ENCODE peak calls at places on chromosomes 2 and 18, in seven cellular contexts. D is lower lobe of right lung, P is Panc1, Z is K562, A is pancreas, Y is thoracic aorta, X is body of pancreas. U is an unnamed sample. For H3K36me3, the result is how much of the 10 kb centered on the place peaks cover.

GRCh38 chr2:191499874-191500565 is 177.9 kb upstream of the NABP1 start:
- ATAC-seq in D (peak), P (no peak), Z (no peak), A (peak), Y (no peak), X (peak), U (no peak)

GRCh38 chr2:28495551-28496284 is at the start of gene PLB1:
- ATAC-seq in D (no peak), P (no peak), Z (no peak), A (no peak), Y (no peak), X (no peak), U (no peak)

GRCh38 chr2:48253301-48253700 is 276.7 kb upstream of the STON1 start:
- ATAC-seq in D (no peak), P (no peak), Z (peak), A (no peak), Y (no peak), X (no peak), U (no peak)

GRCh38 chr2:214593723-214594122 is 182.9 kb downstream of the VWC2L start:
- ATAC-seq in D (no peak), P (peak), Z (no peak), A (peak), Y (peak), X (peak), U (peak)

GRCh38 chr2:68726608-68727367 is 7.8 kb upstream of the ARHGAP25 start:
- ATAC-seq in D (no peak), P (no peak), Z (no peak), A (peak), Y (no peak), X (peak), U (no peak)

GRCh38 chr2:15265889-15266288 is 295.2 kb downstream of the NBAS start:
- ATAC-seq in D (no peak), P (no peak), Z (no peak), A (no peak), Y (no peak), X (no peak), U (no peak)

GRCh38 chr18:59056706-59057492 is 82.8 kb upstream of the SEC11C start:
- ATAC-seq in D (peak), P (no peak), Z (peak), A (peak), Y (peak), X (peak), U (no peak)

GRCh38 chr18:8140841-8141501 is 468.3 kb upstream of the RAB12 start:
- ATAC-seq in D (no peak), P (no peak), Z (peak), A (peak), Y (no peak), X (peak), U (peak)

GRCh38 chr2:219175928-219176817 is 552 bp downstream of the CNPPD1 start:
- ATAC-seq in D (peak), P (peak), Z (peak), A (peak), Y (peak), X (peak), U (peak)
- H3K36me3 ChIP-seq in D (half or more), P (under half), Z (under half), A (under half), Y (under half), X (under half), U (under half)

DNA sequence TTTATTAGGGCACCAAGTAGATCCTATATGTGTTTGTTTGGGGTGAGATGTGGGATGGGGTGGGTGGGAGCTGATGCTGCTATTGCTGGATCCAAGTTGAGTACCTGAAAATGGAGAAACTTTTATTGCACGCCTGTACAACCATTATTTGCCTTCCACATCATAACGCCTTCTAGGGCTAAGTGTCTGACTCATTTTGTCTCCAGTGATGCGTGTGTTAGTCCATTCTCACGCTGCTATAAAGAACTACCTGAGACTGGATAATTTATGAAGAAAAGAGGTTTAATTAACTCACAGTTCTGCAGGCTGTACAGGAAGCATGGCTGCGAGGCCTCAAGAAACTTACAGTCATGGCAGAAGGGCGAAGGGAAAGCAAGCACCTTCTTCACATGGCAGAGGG is 58.2 kb downstream of the KDM3A start:
- ATAC-seq in D (no peak), P (no peak), Z (no peak), A (no peak), Y (no peak), X (no peak), U (no peak)
- H3K36me3 ChIP-seq in D (half or more), P (under half), Z (under half), A (under half), Y (half or more), X (under half), U (half or more)

GRCh38 chr2:207091175-207091574 is 74.6 kb downstream of the KLF7 start:
- ATAC-seq in D (peak), P (no peak), Z (no peak), A (peak), Y (no peak), X (no peak), U (no peak)
- H3K36me3 ChIP-seq in D (under half), P (under half), Z (under half), A (under half), Y (under half), X (under half), U (under half)

DNA sequence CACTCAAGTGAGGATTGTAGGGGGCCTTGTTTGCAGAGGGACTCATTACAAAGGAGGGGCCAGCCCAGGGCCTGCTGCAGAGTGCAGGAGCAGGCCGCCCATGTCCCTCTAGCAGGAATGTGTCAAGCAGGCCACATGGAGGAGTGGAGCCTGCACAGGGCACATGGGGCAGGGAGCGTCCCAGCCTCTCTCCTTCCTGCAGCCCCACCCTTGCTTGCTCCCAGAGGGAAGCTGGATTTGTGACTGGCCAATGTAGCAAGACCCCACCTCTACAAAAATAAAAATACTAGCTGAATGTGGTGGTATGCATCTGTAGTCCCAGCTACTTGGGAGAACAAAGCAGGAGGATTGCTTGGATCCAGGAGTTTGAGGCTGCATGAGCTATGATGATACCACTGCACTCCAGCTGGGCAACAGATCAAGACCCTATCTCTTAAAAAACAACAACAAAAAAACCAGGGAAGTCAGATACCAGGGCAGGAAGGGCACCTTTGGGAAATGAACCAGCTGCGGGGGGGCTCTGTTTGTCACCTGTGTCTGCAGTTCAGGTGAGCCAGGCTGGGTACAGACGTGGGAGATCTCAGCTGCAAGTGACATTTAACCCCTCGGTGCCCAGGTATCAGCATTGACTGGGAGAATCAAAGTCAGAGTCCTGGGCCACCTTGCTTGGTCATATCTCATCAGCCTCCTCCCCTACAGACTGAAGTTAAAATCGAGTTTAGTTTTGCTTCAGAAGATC is 27.7 kb downstream of the IMPA2 start:
- ATAC-seq in D (no peak), P (no peak), Z (no peak), A (peak), Y (no peak), X (peak), U (no peak)
- H3K36me3 ChIP-seq in D (under half), P (under half), Z (under half), A (under half), Y (under half), X (under half), U (under half)

GRCh38 chr2:173955004-173955403 is 10.2 kb downstream of the SP3 start:
- ATAC-seq in D (no peak), P (no peak), Z (no peak), A (no peak), Y (no peak), X (no peak), U (peak)

GRCh38 chr2:173956454-173956853 is 8.7 kb downstream of the SP3 start:
- ATAC-seq in D (no peak), P (no peak), Z (no peak), A (no peak), Y (no peak), X (no peak), U (no peak)

GRCh38 chr2:173957517-173957916 is 7.7 kb downstream of the SP3 start:
- ATAC-seq in D (no peak), P (no peak), Z (no peak), A (no peak), Y (no peak), X (no peak), U (no peak)

GRCh38 chr2:173958198-173958846 is 6.9 kb downstream of the SP3 start:
- ATAC-seq in D (no peak), P (no peak), Z (no peak), A (no peak), Y (no peak), X (no peak), U (no peak)

GRCh38 chr2:173955867-173956266 is 9.3 kb downstream of the SP3 start:
- ATAC-seq in D (no peak), P (no peak), Z (no peak), A (no peak), Y (no peak), X (no peak), U (no peak)
- H3K36me3 ChIP-seq in D (under half), P (under half), Z (half or more), A (under half), Y (under half), X (under half), U (under half)

DNA sequence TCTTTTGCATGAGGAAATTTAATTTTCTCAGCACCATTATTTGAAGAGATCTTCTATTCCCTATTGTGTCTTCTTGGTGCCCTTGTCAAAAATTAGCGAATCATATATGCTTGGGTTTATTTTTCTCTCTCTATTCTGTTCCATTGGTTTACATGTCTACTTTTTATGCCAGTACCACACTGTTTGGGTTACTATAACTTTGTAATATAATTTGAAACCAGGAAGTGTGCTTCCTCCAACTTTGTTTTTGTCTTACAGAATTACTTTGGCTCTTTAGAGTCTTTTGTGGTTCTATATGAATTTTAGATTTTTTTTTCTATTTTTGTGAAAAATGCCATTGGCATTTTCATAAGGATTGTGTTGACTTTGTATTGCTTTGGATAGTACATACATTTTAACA is 17.6 kb downstream of the ALMS1 start:
- ATAC-seq in D (no peak), P (no peak), Z (no peak), A (no peak), Y (no peak), X (no peak), U (no peak)
- H3K36me3 ChIP-seq in D (under half), P (under half), Z (under half), A (under half), Y (under half), X (under half), U (under half)

DNA sequence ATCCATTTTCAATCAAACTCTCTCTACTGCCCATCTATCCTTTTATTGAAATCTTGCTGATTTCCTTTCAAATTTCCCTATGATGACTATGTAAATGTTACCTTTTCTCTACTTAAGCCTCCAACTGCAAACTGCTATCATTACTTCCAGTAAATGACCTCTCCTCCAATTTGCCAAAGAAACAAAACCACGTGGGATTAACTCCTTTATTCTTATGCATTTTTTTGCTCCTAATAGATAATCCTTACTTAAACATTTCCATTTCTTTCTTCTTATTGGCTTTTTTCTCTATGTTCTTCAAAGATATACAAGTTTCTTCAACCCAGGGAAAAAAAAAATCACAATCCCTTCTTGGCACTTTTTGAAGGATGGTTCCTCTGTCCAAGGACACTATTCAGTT is 61.2 kb downstream of the CCDC88A start:
- ATAC-seq in D (no peak), P (no peak), Z (no peak), A (no peak), Y (no peak), X (no peak), U (no peak)
- H3K36me3 ChIP-seq in D (under half), P (under half), Z (under half), A (under half), Y (under half), X (under half), U (under half)